ENCODE peak calls at places on chromosomes 4 and X, in eight cellular contexts. O, E, N, W, M, H, T and J are unnamed samples.
A peak's percentile ranks its signal among the peaks of the same experiment; 100 is the strongest.

GRCh38 chr4:140252144-140252741 is 98.3 kb upstream of the MAML3 start:
- DNase-seq in O (peak; percentile 31), E (no peak), N (peak; percentile 63), W (no peak), M (peak; percentile 21), H (no peak), T (peak; percentile 69), J (no peak)

GRCh38 chr4:54513231-54513630 is 144.5 kb upstream of the KIT start:
- DNase-seq in O (peak; percentile 20), E (peak; percentile 93), N (no peak), W (peak; percentile 92), M (no peak), H (no peak), T (no peak), J (peak; percentile 18)

GRCh38 chrX:6898371-6898770 is 249.1 kb upstream of the STS start:
- DNase-seq in O (no peak), E (no peak), N (no peak), W (no peak), M (no peak), H (no peak), T (no peak), J (no peak)

GRCh38 chrX:117059848-117060247 is 597.1 kb upstream of the CT83 start:
- DNase-seq in O (no peak), E (no peak), N (no peak), W (no peak), M (no peak), H (no peak), T (no peak), J (no peak)

GRCh38 chrX:74133156-74133796 is 170.7 kb upstream of the ZCCHC13 start:
- DNase-seq in O (peak; percentile 27), E (peak; percentile 80), N (no peak), W (no peak), M (peak; percentile 46), H (peak; percentile 17), T (no peak), J (no peak)

GRCh38 chr4:92122911-92123310 is 180.9 kb upstream of the GRID2 start:
- DNase-seq in O (no peak), E (no peak), N (no peak), W (no peak), M (no peak), H (no peak), T (no peak), J (no peak)

GRCh38 chr4:101284546-101284945 is 62.8 kb downstream of the PPP3CA start:
- DNase-seq in O (no peak), E (no peak), N (no peak), W (no peak), M (no peak), H (no peak), T (no peak), J (no peak)

GRCh38 chr4:113472864-113473263 is 288.7 kb downstream of the CAMK2D start:
- DNase-seq in O (no peak), E (no peak), N (no peak), W (no peak), M (no peak), H (no peak), T (no peak), J (no peak)

GRCh38 chr4:37641886-37642849 is 44.0 kb downstream of the RELL1 start:
- DNase-seq in O (no peak), E (no peak), N (no peak), W (no peak), M (no peak), H (no peak), T (no peak), J (no peak)

GRCh38 chrX:18886344-18887161 is 97.4 kb downstream of the PHKA2 start:
- DNase-seq in O (peak; percentile 73), E (peak; percentile 23), N (peak; percentile 78), W (peak; percentile 92), M (peak; percentile 52), H (peak; percentile 51), T (peak; percentile 81), J (peak; percentile 85)

GRCh38 chr4:47567511-47567910 is 82.4 kb downstream of the ATP10D start:
- DNase-seq in O (no peak), E (peak; percentile 43), N (no peak), W (no peak), M (no peak), H (no peak), T (no peak), J (no peak)

GRCh38 chrX:108415146-108415545 is 23.1 kb downstream of the COL4A6 start:
- DNase-seq in O (no peak), E (no peak), N (no peak), W (no peak), M (no peak), H (no peak), T (no peak), J (no peak)

GRCh38 chrX:31251336-31251735 is 179.5 kb upstream of the FTHL17 start:
- DNase-seq in O (no peak), E (peak; percentile 48), N (no peak), W (no peak), M (no peak), H (no peak), T (no peak), J (no peak)

GRCh38 chrX:1248381-1249061 is 20.1 kb upstream of the CSF2RA start:
- DNase-seq in O (no peak), E (no peak), N (no peak), W (no peak), M (no peak), H (no peak), T (no peak), J (no peak)

GRCh38 chr4:6277139-6277802 is 7.6 kb downstream of the WFS1 start:
- DNase-seq in O (peak; percentile 40), E (no peak), N (peak; percentile 87), W (no peak), M (no peak), H (no peak), T (no peak), J (no peak)

GRCh38 chr4:10087152-10087791 is 29.3 kb downstream of the WDR1 start:
- DNase-seq in O (no peak), E (no peak), N (peak; percentile 28), W (no peak), M (no peak), H (no peak), T (no peak), J (no peak)

GRCh38 chrX:149527705-149528104 is 13.1 kb upstream of the EOLA1 start:
- DNase-seq in O (no peak), E (peak; percentile 28), N (no peak), W (no peak), M (peak; percentile 20), H (no peak), T (no peak), J (no peak)

GRCh38 chr4:84875636-84876371 is 90.7 kb downstream of the WDFY3 start:
- DNase-seq in O (no peak), E (peak; percentile 21), N (no peak), W (no peak), M (no peak), H (no peak), T (no peak), J (no peak)

DNA sequence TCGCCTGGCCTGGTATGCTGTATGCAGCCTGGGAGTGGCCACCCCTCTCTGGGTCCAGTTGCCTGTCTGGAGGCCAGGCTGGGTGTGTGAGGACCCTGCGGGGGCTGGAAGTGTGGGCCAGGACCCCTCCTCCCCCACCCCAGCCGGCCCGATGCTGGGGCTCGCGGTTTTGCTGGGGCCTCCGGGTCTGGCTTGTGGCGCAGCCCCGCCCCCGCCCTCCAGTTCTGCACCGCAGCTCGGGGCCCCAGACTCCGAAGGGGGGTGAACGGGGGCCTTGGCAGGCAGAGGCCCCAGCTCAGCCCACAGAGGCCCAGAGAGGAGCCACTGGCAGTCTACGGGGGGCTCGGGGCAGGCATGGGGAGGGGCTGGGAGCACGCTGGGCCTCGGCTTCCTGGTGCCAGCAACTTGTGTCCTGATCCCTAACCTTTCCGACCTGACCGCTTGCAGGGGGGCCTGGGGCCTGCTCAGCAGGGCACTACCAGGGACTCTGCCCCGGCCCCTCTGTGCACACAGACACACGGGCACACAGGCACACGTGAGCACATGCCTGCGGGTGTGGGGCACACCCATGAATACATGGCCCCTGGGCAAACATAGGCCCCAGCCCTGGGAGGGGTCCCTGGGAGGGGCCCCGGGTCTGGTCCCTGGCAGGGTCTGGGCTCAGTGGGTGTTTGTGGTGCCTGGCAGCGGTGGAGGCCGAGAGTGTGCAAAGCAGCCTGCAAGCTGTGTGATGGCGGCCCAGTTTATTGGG is 21.4 kb upstream of the FGFR3 start:
- DNase-seq in O (no peak), E (no peak), N (no peak), W (no peak), M (no peak), H (no peak), T (no peak), J (no peak)
- H3K4me1 ChIP-seq in O (peaks cover 4% of the 10 kb centered on the region), E (no peaks in the 10 kb centered on the region), N (no peaks in the 10 kb centered on the region), W (peaks cover 16% of the 10 kb centered on the region), M (peaks cover 20% of the 10 kb centered on the region), H (no peaks in the 10 kb centered on the region), T (peaks cover 67% of the 10 kb centered on the region), J (no peaks in the 10 kb centered on the region)

DNA sequence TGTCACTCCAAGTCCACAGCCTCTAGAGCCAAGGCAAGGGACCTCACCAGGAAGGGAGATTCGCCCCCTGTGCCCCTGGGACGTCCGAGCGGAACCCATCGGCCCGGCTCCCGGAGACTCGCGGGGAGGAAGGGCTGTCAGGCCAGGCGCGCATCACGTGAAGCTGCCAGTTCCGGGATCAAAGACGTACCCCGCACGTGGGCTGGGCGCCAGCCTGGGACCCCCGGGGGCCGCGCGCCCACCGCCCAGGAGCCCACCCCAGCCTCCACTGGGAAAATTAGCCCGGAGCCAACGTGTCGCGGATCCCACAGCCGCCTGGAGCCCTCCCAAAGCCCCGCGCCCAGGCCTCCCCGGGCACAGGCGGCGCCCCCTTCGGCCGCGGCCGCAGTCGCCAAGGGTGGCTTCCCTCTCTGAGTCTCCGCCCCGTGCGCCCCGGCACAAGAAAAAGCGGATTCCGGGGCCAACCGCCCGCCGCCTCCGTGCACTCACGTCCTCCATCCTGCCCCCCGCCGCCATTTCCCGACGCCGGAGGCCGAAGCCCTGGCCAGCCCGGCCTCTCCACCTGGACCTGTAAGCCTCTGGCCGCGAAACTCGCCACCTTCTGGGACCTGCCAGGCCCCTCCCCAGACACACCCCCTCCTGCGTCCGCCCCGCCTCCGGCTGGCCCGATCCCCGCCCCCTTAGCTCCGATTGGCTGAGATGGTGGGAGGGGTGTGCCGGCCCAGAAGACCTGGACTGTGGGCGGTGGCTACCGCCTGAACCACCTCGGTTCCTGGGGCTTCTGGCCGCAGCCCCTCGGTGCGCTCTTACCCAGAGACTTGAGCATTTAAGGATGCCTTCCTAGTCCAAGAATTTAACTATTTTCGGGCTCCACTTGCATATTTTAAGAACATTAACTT is at the start of gene TMEM192:
- DNase-seq in O (peak; percentile 97), E (peak; percentile 85), N (peak; percentile 96), W (peak; percentile 99), M (peak; percentile 72), H (peak; percentile 92), T (peak; percentile 96), J (peak; percentile 90)
- TF ChIP-seq POLR2A in O (peak; percentile 78), E (no peak), N (peak; percentile 42), W (no peak), M (no peak), H (no peak), T (peak; percentile 5), J (peak; percentile 86)

DNA sequence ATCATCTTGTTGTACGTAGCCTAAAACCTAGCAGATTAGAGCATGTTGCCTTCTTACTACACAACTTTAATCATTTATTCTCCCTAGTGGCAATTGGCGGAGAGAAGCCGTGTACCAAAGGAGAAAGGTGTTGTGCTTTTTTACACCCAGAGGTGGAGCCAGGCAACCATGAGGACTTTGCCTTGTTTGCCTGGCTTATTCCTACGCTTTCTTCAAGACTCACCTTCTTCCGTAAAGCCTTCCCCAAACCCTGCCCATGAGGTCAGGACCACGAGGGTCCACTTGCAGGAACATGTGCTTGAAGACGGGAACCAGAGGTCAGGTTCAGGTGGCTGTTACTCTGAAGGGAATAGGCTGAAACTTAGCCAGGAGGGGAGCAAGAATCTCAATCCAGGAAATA is 290.5 kb downstream of the RAB28 start:
- DNase-seq in O (no peak), E (no peak), N (no peak), W (no peak), M (no peak), H (no peak), T (no peak), J (no peak)
- TF ChIP-seq CTCF in O (no peak), E (no peak), N (no peak), W (no peak), M (no peak), H (no peak), T (no peak), J (no peak)

GRCh38 chr4:8186883-8187282 is 12.2 kb upstream of the SH3TC1 start:
- DNase-seq in O (no peak), E (no peak), N (no peak), W (no peak), M (no peak), H (no peak), T (no peak), J (no peak)
- H3K4me1 ChIP-seq in O (peaks cover 21% of the 10 kb centered on the region), E (peaks cover 14% of the 10 kb centered on the region), N (peaks cover 5% of the 10 kb centered on the region), W (peaks cover 49% of the 10 kb centered on the region), M (peaks cover 54% of the 10 kb centered on the region), H (no peaks in the 10 kb centered on the region), T (peaks cover 80% of the 10 kb centered on the region), J (peaks cover 54% of the 10 kb centered on the region)